ENCODE peak calls at places on chromosomes 12 and 14, in six cellular contexts. One of them, this sample, is unnamed.

GRCh38 chr12:10364839-10365681 is 24.8 kb downstream of the KLRK1 start:
- DNase-seq in GM03348: peak; percentile 65
- DNase-seq in cerebellar cortex: peak; percentile 84
- DNase-seq in stimulated activated CD4-positive, alpha-beta T cell treated with anti-CD3 and anti-CD28 coated beads, Interleukin-12 subunit alpha, Interleukin-12 subunit beta, amount 100 ng/mL, for 48 hours: peak; percentile 30
- DNase-seq in DMS79: peak; percentile 93
- DNase-seq in A549: peak; percentile 53
- DNase-seq in this sample: no peak

GRCh38 chr12:552466-552865 is 92.7 kb downstream of the B4GALNT3 start:
- DNase-seq in GM03348: no peak
- DNase-seq in cerebellar cortex: no peak
- DNase-seq in stimulated activated CD4-positive, alpha-beta T cell treated with anti-CD3 and anti-CD28 coated beads, Interleukin-12 subunit alpha, Interleukin-12 subunit beta, amount 100 ng/mL, for 48 hours: no peak
- DNase-seq in DMS79: no peak
- DNase-seq in A549: no peak
- DNase-seq in this sample: no peak

GRCh38 chr12:26523708-26524150 is 309.3 kb downstream of the ITPR2 start:
- DNase-seq in GM03348: peak; percentile 78
- DNase-seq in cerebellar cortex: peak; percentile 97
- DNase-seq in stimulated activated CD4-positive, alpha-beta T cell treated with anti-CD3 and anti-CD28 coated beads, Interleukin-12 subunit alpha, Interleukin-12 subunit beta, amount 100 ng/mL, for 48 hours: no peak
- DNase-seq in DMS79: no peak
- DNase-seq in A549: no peak
- DNase-seq in this sample: no peak

GRCh38 chr12:119229837-119230236 is 51.1 kb downstream of the HSPB8 start:
- DNase-seq in GM03348: peak; percentile 47
- DNase-seq in cerebellar cortex: peak; percentile 28
- DNase-seq in stimulated activated CD4-positive, alpha-beta T cell treated with anti-CD3 and anti-CD28 coated beads, Interleukin-12 subunit alpha, Interleukin-12 subunit beta, amount 100 ng/mL, for 48 hours: no peak
- DNase-seq in DMS79: no peak
- DNase-seq in A549: peak; percentile 77
- DNase-seq in this sample: peak; percentile 44

GRCh38 chr14:99634443-99634842 is 10.5 kb upstream of the HHIPL1 start:
- DNase-seq in GM03348: no peak
- DNase-seq in cerebellar cortex: no peak
- DNase-seq in stimulated activated CD4-positive, alpha-beta T cell treated with anti-CD3 and anti-CD28 coated beads, Interleukin-12 subunit alpha, Interleukin-12 subunit beta, amount 100 ng/mL, for 48 hours: no peak
- DNase-seq in DMS79: no peak
- DNase-seq in A549: no peak
- DNase-seq in this sample: no peak

GRCh38 chr12:1529862-1530591 is 64.4 kb downstream of the FBXL14 start:
- DNase-seq in GM03348: peak; percentile 90
- DNase-seq in cerebellar cortex: no peak
- DNase-seq in stimulated activated CD4-positive, alpha-beta T cell treated with anti-CD3 and anti-CD28 coated beads, Interleukin-12 subunit alpha, Interleukin-12 subunit beta, amount 100 ng/mL, for 48 hours: no peak
- DNase-seq in DMS79: no peak
- DNase-seq in A549: no peak
- DNase-seq in this sample: no peak

GRCh38 chr14:99256483-99256874 is 15.5 kb downstream of the BCL11B start:
- DNase-seq in GM03348: no peak
- DNase-seq in cerebellar cortex: no peak
- DNase-seq in stimulated activated CD4-positive, alpha-beta T cell treated with anti-CD3 and anti-CD28 coated beads, Interleukin-12 subunit alpha, Interleukin-12 subunit beta, amount 100 ng/mL, for 48 hours: no peak
- DNase-seq in DMS79: no peak
- DNase-seq in A549: no peak
- DNase-seq in this sample: no peak

GRCh38 chr14:69715725-69716482 is 51.0 kb upstream of the SRSF5 start:
- DNase-seq in GM03348: peak; percentile 79
- DNase-seq in cerebellar cortex: peak; percentile 96
- DNase-seq in stimulated activated CD4-positive, alpha-beta T cell treated with anti-CD3 and anti-CD28 coated beads, Interleukin-12 subunit alpha, Interleukin-12 subunit beta, amount 100 ng/mL, for 48 hours: no peak
- DNase-seq in DMS79: peak; percentile 96
- DNase-seq in A549: no peak
- DNase-seq in this sample: no peak

GRCh38 chr14:104001003-104001402 is 58.7 kb upstream of the RD3L start:
- DNase-seq in GM03348: no peak
- DNase-seq in cerebellar cortex: no peak
- DNase-seq in stimulated activated CD4-positive, alpha-beta T cell treated with anti-CD3 and anti-CD28 coated beads, Interleukin-12 subunit alpha, Interleukin-12 subunit beta, amount 100 ng/mL, for 48 hours: no peak
- DNase-seq in DMS79: no peak
- DNase-seq in A549: peak; percentile 14
- DNase-seq in this sample: no peak

GRCh38 chr14:81209187-81209836 is 11.4 kb downstream of the GTF2A1 start:
- DNase-seq in GM03348: no peak
- DNase-seq in cerebellar cortex: no peak
- DNase-seq in stimulated activated CD4-positive, alpha-beta T cell treated with anti-CD3 and anti-CD28 coated beads, Interleukin-12 subunit alpha, Interleukin-12 subunit beta, amount 100 ng/mL, for 48 hours: no peak
- DNase-seq in DMS79: no peak
- DNase-seq in A549: no peak
- DNase-seq in this sample: no peak

GRCh38 chr14:101072945-101073597 is 169.5 kb upstream of the RTL1 start:
- DNase-seq in GM03348: peak; percentile 78
- DNase-seq in cerebellar cortex: peak; percentile 78
- DNase-seq in stimulated activated CD4-positive, alpha-beta T cell treated with anti-CD3 and anti-CD28 coated beads, Interleukin-12 subunit alpha, Interleukin-12 subunit beta, amount 100 ng/mL, for 48 hours: peak; percentile 9
- DNase-seq in DMS79: peak; percentile 38
- DNase-seq in A549: peak; percentile 97
- DNase-seq in this sample: peak; percentile 99

GRCh38 chr14:100176811-100177327 is 17.4 kb upstream of the DEGS2 start:
- DNase-seq in GM03348: no peak
- DNase-seq in cerebellar cortex: no peak
- DNase-seq in stimulated activated CD4-positive, alpha-beta T cell treated with anti-CD3 and anti-CD28 coated beads, Interleukin-12 subunit alpha, Interleukin-12 subunit beta, amount 100 ng/mL, for 48 hours: no peak
- DNase-seq in DMS79: no peak
- DNase-seq in A549: no peak
- DNase-seq in this sample: no peak

GRCh38 chr12:76329163-76329562 is 19.1 kb downstream of the BBS10 start:
- DNase-seq in GM03348: peak; percentile 88
- DNase-seq in cerebellar cortex: no peak
- DNase-seq in stimulated activated CD4-positive, alpha-beta T cell treated with anti-CD3 and anti-CD28 coated beads, Interleukin-12 subunit alpha, Interleukin-12 subunit beta, amount 100 ng/mL, for 48 hours: no peak
- DNase-seq in DMS79: no peak
- DNase-seq in A549: peak; percentile 21
- DNase-seq in this sample: peak; percentile 42

GRCh38 chr12:76784600-76785051 is 20.7 kb downstream of the ZDHHC17 start:
- DNase-seq in GM03348: peak; percentile 49
- DNase-seq in cerebellar cortex: peak; percentile 39
- DNase-seq in stimulated activated CD4-positive, alpha-beta T cell treated with anti-CD3 and anti-CD28 coated beads, Interleukin-12 subunit alpha, Interleukin-12 subunit beta, amount 100 ng/mL, for 48 hours: no peak
- DNase-seq in DMS79: no peak
- DNase-seq in A549: no peak
- DNase-seq in this sample: no peak

GRCh38 chr12:138898-139534 is 72.4 kb downstream of the IQSEC3 start:
- DNase-seq in GM03348: no peak
- DNase-seq in cerebellar cortex: no peak
- DNase-seq in stimulated activated CD4-positive, alpha-beta T cell treated with anti-CD3 and anti-CD28 coated beads, Interleukin-12 subunit alpha, Interleukin-12 subunit beta, amount 100 ng/mL, for 48 hours: peak; percentile 25
- DNase-seq in DMS79: no peak
- DNase-seq in A549: no peak
- DNase-seq in this sample: no peak

GRCh38 chr14:71324767-71325272 is 417.6 kb downstream of the PCNX1 start:
- DNase-seq in GM03348: no peak
- DNase-seq in cerebellar cortex: no peak
- DNase-seq in stimulated activated CD4-positive, alpha-beta T cell treated with anti-CD3 and anti-CD28 coated beads, Interleukin-12 subunit alpha, Interleukin-12 subunit beta, amount 100 ng/mL, for 48 hours: no peak
- DNase-seq in DMS79: no peak
- DNase-seq in A549: no peak
- DNase-seq in this sample: no peak

GRCh38 chr14:32075636-32076277 is 1.3 kb upstream of the ARHGAP5 start:
- DNase-seq in GM03348: peak; percentile 74
- DNase-seq in cerebellar cortex: peak; percentile 59
- DNase-seq in stimulated activated CD4-positive, alpha-beta T cell treated with anti-CD3 and anti-CD28 coated beads, Interleukin-12 subunit alpha, Interleukin-12 subunit beta, amount 100 ng/mL, for 48 hours: peak; percentile 43
- DNase-seq in DMS79: no peak
- DNase-seq in A549: peak; percentile 32
- DNase-seq in this sample: peak; percentile 20

GRCh38 chr14:56491299-56492285 is 88.0 kb upstream of the TMEM260 start:
- DNase-seq in GM03348: peak; percentile 54
- DNase-seq in cerebellar cortex: peak; percentile 85
- DNase-seq in stimulated activated CD4-positive, alpha-beta T cell treated with anti-CD3 and anti-CD28 coated beads, Interleukin-12 subunit alpha, Interleukin-12 subunit beta, amount 100 ng/mL, for 48 hours: peak; percentile 33
- DNase-seq in DMS79: peak; percentile 48
- DNase-seq in A549: peak; percentile 72
- DNase-seq in this sample: no peak

GRCh38 chr12:13090054-13090453 is 13.4 kb downstream of the GSG1 start:
- DNase-seq in GM03348: no peak
- DNase-seq in cerebellar cortex: no peak
- DNase-seq in stimulated activated CD4-positive, alpha-beta T cell treated with anti-CD3 and anti-CD28 coated beads, Interleukin-12 subunit alpha, Interleukin-12 subunit beta, amount 100 ng/mL, for 48 hours: no peak
- DNase-seq in DMS79: no peak
- DNase-seq in A549: no peak
- DNase-seq in this sample: no peak

GRCh38 chr14:75984674-75985073 is 889 bp upstream of the IFT43 start:
- DNase-seq in GM03348: no peak
- DNase-seq in cerebellar cortex: no peak
- DNase-seq in stimulated activated CD4-positive, alpha-beta T cell treated with anti-CD3 and anti-CD28 coated beads, Interleukin-12 subunit alpha, Interleukin-12 subunit beta, amount 100 ng/mL, for 48 hours: no peak
- DNase-seq in DMS79: no peak
- DNase-seq in A549: no peak
- DNase-seq in this sample: no peak

GRCh38 chr12:65184176-65184857 is 14.9 kb downstream of the LEMD3 start:
- DNase-seq in GM03348: no peak
- DNase-seq in cerebellar cortex: no peak
- DNase-seq in stimulated activated CD4-positive, alpha-beta T cell treated with anti-CD3 and anti-CD28 coated beads, Interleukin-12 subunit alpha, Interleukin-12 subunit beta, amount 100 ng/mL, for 48 hours: no peak
- DNase-seq in DMS79: no peak
- DNase-seq in A549: no peak
- DNase-seq in this sample: no peak

GRCh38 chr12:713281-713875 is 39.0 kb upstream of the WNK1 start:
- DNase-seq in GM03348: no peak
- DNase-seq in cerebellar cortex: no peak
- DNase-seq in stimulated activated CD4-positive, alpha-beta T cell treated with anti-CD3 and anti-CD28 coated beads, Interleukin-12 subunit alpha, Interleukin-12 subunit beta, amount 100 ng/mL, for 48 hours: peak; percentile 59
- DNase-seq in DMS79: no peak
- DNase-seq in A549: no peak
- DNase-seq in this sample: no peak

GRCh38 chr14:65095633-65096205 is 6.6 kb downstream of the MAX start:
- DNase-seq in GM03348: peak; percentile 70
- DNase-seq in cerebellar cortex: peak; percentile 77
- DNase-seq in stimulated activated CD4-positive, alpha-beta T cell treated with anti-CD3 and anti-CD28 coated beads, Interleukin-12 subunit alpha, Interleukin-12 subunit beta, amount 100 ng/mL, for 48 hours: no peak
- DNase-seq in DMS79: peak; percentile 82
- DNase-seq in A549: no peak
- DNase-seq in this sample: no peak

GRCh38 chr12:49702009-49702408 is 5.2 kb downstream of the FMNL3 start:
- DNase-seq in GM03348: no peak
- DNase-seq in cerebellar cortex: no peak
- DNase-seq in stimulated activated CD4-positive, alpha-beta T cell treated with anti-CD3 and anti-CD28 coated beads, Interleukin-12 subunit alpha, Interleukin-12 subunit beta, amount 100 ng/mL, for 48 hours: no peak
- DNase-seq in DMS79: no peak
- DNase-seq in A549: no peak
- DNase-seq in this sample: no peak

GRCh38 chr14:70821581-70821915 is 12.2 kb upstream of the MAP3K9 start:
- DNase-seq in GM03348: no peak
- DNase-seq in cerebellar cortex: no peak
- DNase-seq in stimulated activated CD4-positive, alpha-beta T cell treated with anti-CD3 and anti-CD28 coated beads, Interleukin-12 subunit alpha, Interleukin-12 subunit beta, amount 100 ng/mL, for 48 hours: no peak
- DNase-seq in DMS79: no peak
- DNase-seq in A549: no peak
- DNase-seq in this sample: no peak

GRCh38 chr12:76197283-76197682 is 112.8 kb upstream of the NAP1L1 start:
- DNase-seq in GM03348: no peak
- DNase-seq in cerebellar cortex: no peak
- DNase-seq in stimulated activated CD4-positive, alpha-beta T cell treated with anti-CD3 and anti-CD28 coated beads, Interleukin-12 subunit alpha, Interleukin-12 subunit beta, amount 100 ng/mL, for 48 hours: no peak
- DNase-seq in DMS79: no peak
- DNase-seq in A549: no peak
- DNase-seq in this sample: no peak

GRCh38 chr12:6527711-6528110 is 6.6 kb upstream of the GAPDH start:
- DNase-seq in GM03348: no peak
- DNase-seq in cerebellar cortex: no peak
- DNase-seq in stimulated activated CD4-positive, alpha-beta T cell treated with anti-CD3 and anti-CD28 coated beads, Interleukin-12 subunit alpha, Interleukin-12 subunit beta, amount 100 ng/mL, for 48 hours: no peak
- DNase-seq in DMS79: no peak
- DNase-seq in A549: no peak
- DNase-seq in this sample: no peak

GRCh38 chr12:122978507-122978955 is 1.9 kb upstream of the ARL6IP4 start:
- DNase-seq in GM03348: no peak
- DNase-seq in cerebellar cortex: no peak
- DNase-seq in stimulated activated CD4-positive, alpha-beta T cell treated with anti-CD3 and anti-CD28 coated beads, Interleukin-12 subunit alpha, Interleukin-12 subunit beta, amount 100 ng/mL, for 48 hours: no peak
- DNase-seq in DMS79: no peak
- DNase-seq in A549: no peak
- DNase-seq in this sample: no peak

GRCh38 chr12:49538740-49539403 is at the start of gene KCNH3:
- DNase-seq in GM03348: peak; percentile 93
- DNase-seq in cerebellar cortex: peak; percentile 73
- DNase-seq in stimulated activated CD4-positive, alpha-beta T cell treated with anti-CD3 and anti-CD28 coated beads, Interleukin-12 subunit alpha, Interleukin-12 subunit beta, amount 100 ng/mL, for 48 hours: peak; percentile 68
- DNase-seq in DMS79: peak; percentile 63
- DNase-seq in A549: peak; percentile 71
- DNase-seq in this sample: peak; percentile 98

GRCh38 chr12:12533238-12533829 is 29.3 kb downstream of the DUSP16 start:
- DNase-seq in GM03348: no peak
- DNase-seq in cerebellar cortex: peak; percentile 59
- DNase-seq in stimulated activated CD4-positive, alpha-beta T cell treated with anti-CD3 and anti-CD28 coated beads, Interleukin-12 subunit alpha, Interleukin-12 subunit beta, amount 100 ng/mL, for 48 hours: no peak
- DNase-seq in DMS79: no peak
- DNase-seq in A549: peak; percentile 43
- DNase-seq in this sample: no peak

GRCh38 chr12:55736780-55737580 is 5.9 kb upstream of the GDF11 start:
- DNase-seq in GM03348: peak; percentile 71
- DNase-seq in cerebellar cortex: peak; percentile 82
- DNase-seq in stimulated activated CD4-positive, alpha-beta T cell treated with anti-CD3 and anti-CD28 coated beads, Interleukin-12 subunit alpha, Interleukin-12 subunit beta, amount 100 ng/mL, for 48 hours: no peak
- DNase-seq in DMS79: peak; percentile 32
- DNase-seq in A549: peak; percentile 86
- DNase-seq in this sample: no peak

GRCh38 chr14:32364941-32365340 is 35.8 kb downstream of the AKAP6 start:
- DNase-seq in GM03348: no peak
- DNase-seq in cerebellar cortex: no peak
- DNase-seq in stimulated activated CD4-positive, alpha-beta T cell treated with anti-CD3 and anti-CD28 coated beads, Interleukin-12 subunit alpha, Interleukin-12 subunit beta, amount 100 ng/mL, for 48 hours: no peak
- DNase-seq in DMS79: no peak
- DNase-seq in A549: no peak
- DNase-seq in this sample: no peak

GRCh38 chr12:54328595-54329337 is 3.8 kb downstream of the COPZ1 start:
- DNase-seq in GM03348: no peak
- DNase-seq in cerebellar cortex: peak; percentile 55
- DNase-seq in stimulated activated CD4-positive, alpha-beta T cell treated with anti-CD3 and anti-CD28 coated beads, Interleukin-12 subunit alpha, Interleukin-12 subunit beta, amount 100 ng/mL, for 48 hours: no peak
- DNase-seq in DMS79: no peak
- DNase-seq in A549: no peak
- DNase-seq in this sample: no peak

GRCh38 chr12:124188561-124189405 is 106.1 kb upstream of the RFLNA start:
- DNase-seq in GM03348: no peak
- DNase-seq in cerebellar cortex: peak; percentile 75
- DNase-seq in stimulated activated CD4-positive, alpha-beta T cell treated with anti-CD3 and anti-CD28 coated beads, Interleukin-12 subunit alpha, Interleukin-12 subunit beta, amount 100 ng/mL, for 48 hours: no peak
- DNase-seq in DMS79: no peak
- DNase-seq in A549: no peak
- DNase-seq in this sample: peak; percentile 42

GRCh38 chr12:98137278-98137677 is 378.1 kb upstream of the TMPO start:
- DNase-seq in GM03348: no peak
- DNase-seq in cerebellar cortex: no peak
- DNase-seq in stimulated activated CD4-positive, alpha-beta T cell treated with anti-CD3 and anti-CD28 coated beads, Interleukin-12 subunit alpha, Interleukin-12 subunit beta, amount 100 ng/mL, for 48 hours: no peak
- DNase-seq in DMS79: no peak
- DNase-seq in A549: no peak
- DNase-seq in this sample: no peak

This sample was measured in H54.